ENCODE peak calls at places on chromosomes 12 and 14, in eight cellular contexts. F, P, Q, D, S, Z, K and G are unnamed samples.

GRCh38 chr12:102569803-102570202 is 89.4 kb upstream of the IGF1 start:
- DNase-seq in P (no peak), D (no peak), S (no peak), K (no peak), F (no peak), Q (no peak), Z (no peak), G (no peak)

GRCh38 chr12:62886796-62887195 is 48.2 kb downstream of the PPM1H start:
- DNase-seq in D (no peak), P (no peak), S (no peak), Z (no peak), K (no peak), F (no peak), Q (no peak), G (no peak)

GRCh38 chr12:82688035-82688501 is 1.4 kb downstream of the TMTC2 start:
- DNase-seq in D (no peak), S (no peak), K (no peak), F (peak), Z (no peak), Q (peak), P (peak), G (no peak)

GRCh38 chr14:81165188-81165587 is 55.6 kb downstream of the GTF2A1 start:
- DNase-seq in F (no peak), S (peak), P (no peak), Z (no peak), K (no peak), Q (peak), D (no peak), G (no peak)

GRCh38 chr14:94423465-94424056 is 29.0 kb downstream of the SERPINA11 start:
- DNase-seq in S (peak), D (peak), K (peak), Z (peak), F (peak), P (peak), Q (peak), G (no peak)

GRCh38 chr12:34394211-34395055 is 372.1 kb downstream of the ALG10 start:
- DNase-seq in K (peak), Q (no peak), F (no peak), S (no peak), D (peak), Z (peak), P (no peak), G (peak)

GRCh38 chr14:31208546-31209424 is 1.2 kb upstream of the HECTD1 start:
- DNase-seq in F (no peak), Q (no peak), K (no peak), S (no peak), D (no peak), P (no peak), Z (peak), G (no peak)

GRCh38 chr12:50751921-50752721 is 11.8 kb upstream of the ATF1 start:
- DNase-seq in P (no peak), D (no peak), K (no peak), Z (no peak), Q (no peak), S (peak), F (peak), G (no peak)

GRCh38 chr12:26771861-26772260 is 61.1 kb downstream of the ITPR2 start:
- DNase-seq in P (no peak), K (no peak), Q (no peak), D (no peak), S (no peak), F (no peak), Z (no peak), G (no peak)

GRCh38 chr12:13100610-13100881 is 2.9 kb downstream of the GSG1 start:
- DNase-seq in F (no peak), S (no peak), K (no peak), P (no peak), D (no peak), Z (no peak), Q (no peak), G (no peak)

GRCh38 chr12:103852498-103852992 is 11.5 kb upstream of the NT5DC3 start:
- DNase-seq in S (no peak), F (peak), P (peak), D (no peak), Z (no peak), K (no peak), Q (no peak), G (no peak)

GRCh38 chr12:32170437-32170998 is 63.9 kb downstream of the BICD1 start:
- DNase-seq in D (no peak), P (no peak), S (no peak), Q (no peak), F (no peak), K (no peak), Z (no peak), G (no peak)

GRCh38 chr12:103505371-103506236 is 9.8 kb upstream of the C12orf42 start:
- DNase-seq in K (no peak), D (no peak), Q (no peak), S (no peak), P (no peak), Z (no peak), F (peak), G (no peak)

GRCh38 chr14:91835197-91835919 is 32.0 kb downstream of the TC2N start:
- DNase-seq in S (peak), P (no peak), Z (peak), K (no peak), Q (no peak), F (peak), D (no peak), G (no peak)

GRCh38 chr12:131751335-131751734 is 40.4 kb downstream of the SFSWAP start:
- DNase-seq in S (no peak), P (no peak), Q (no peak), Z (no peak), F (no peak), D (no peak), K (no peak), G (no peak)

GRCh38 chr12:49784756-49785409 is 43.3 kb downstream of the NCKAP5L start:
- DNase-seq in K (no peak), Z (no peak), S (no peak), P (no peak), D (no peak), Q (no peak), F (no peak), G (no peak)

GRCh38 chr14:96986701-96987474 is 189.7 kb downstream of the VRK1 start:
- DNase-seq in S (no peak), K (no peak), P (no peak), F (no peak), D (no peak), Z (no peak), Q (no peak), G (no peak)

GRCh38 chr12:64083285-64084210 is 138.5 kb downstream of the KICS2 start:
- DNase-seq in F (peak), Z (peak), P (peak), Q (no peak), S (no peak), K (peak), D (peak), G (peak)

GRCh38 chr12:121537814-121538698 is 42.8 kb downstream of the KDM2B start:
- DNase-seq in F (no peak), Q (peak), S (peak), K (no peak), Z (peak), D (no peak), P (no peak), G (no peak)

GRCh38 chr14:23104591-23105347 is at the start of gene CIROP:
- DNase-seq in K (no peak), P (no peak), F (no peak), Q (no peak), Z (no peak), D (no peak), S (no peak), G (no peak)

GRCh38 chr12:75329918-75330826 is at the start of gene CAPS2:
- DNase-seq in D (peak), F (peak), K (peak), S (peak), Q (peak), Z (peak), P (peak), G (peak)

GRCh38 chr14:67837011-67837624 is 17.5 kb downstream of the RAD51B start:
- DNase-seq in K (no peak), P (peak), F (peak), Q (peak), S (peak), D (no peak), Z (peak), G (peak)

GRCh38 chr12:104303538-104304151 is at the start of gene EID3:
- DNase-seq in Z (peak), K (peak), F (peak), D (peak), P (peak), Q (peak), S (peak), G (peak)

GRCh38 chr14:70188608-70189540 is at the start of gene SLC8A3:
- DNase-seq in P (peak), S (peak), F (peak), Q (no peak), Z (no peak), D (no peak), K (no peak), G (no peak)

GRCh38 chr12:108838194-108839010 is 19.0 kb downstream of the SSH1 start:
- DNase-seq in Q (no peak), P (peak), F (peak), Z (peak), D (peak), K (peak), S (peak), G (peak)

GRCh38 chr12:2586159-2587035 is 208.4 kb upstream of the FKBP4 start:
- DNase-seq in P (no peak), Q (no peak), K (no peak), D (no peak), S (no peak), Z (no peak), F (no peak), G (no peak)

GRCh38 chr12:2581293-2582045 is 213.3 kb upstream of the FKBP4 start:
- DNase-seq in F (no peak), K (no peak), Z (no peak), D (no peak), Q (no peak), P (no peak), S (no peak), G (no peak)

GRCh38 chr12:2583642-2584041 is 211.1 kb upstream of the FKBP4 start:
- DNase-seq in P (no peak), K (no peak), D (no peak), Z (no peak), Q (no peak), S (no peak), F (no peak), G (no peak)

GRCh38 chr12:2580821-2581220 is 213.9 kb upstream of the FKBP4 start:
- DNase-seq in S (no peak), Q (no peak), P (peak), Z (no peak), D (no peak), F (no peak), K (no peak), G (no peak)

DNA sequence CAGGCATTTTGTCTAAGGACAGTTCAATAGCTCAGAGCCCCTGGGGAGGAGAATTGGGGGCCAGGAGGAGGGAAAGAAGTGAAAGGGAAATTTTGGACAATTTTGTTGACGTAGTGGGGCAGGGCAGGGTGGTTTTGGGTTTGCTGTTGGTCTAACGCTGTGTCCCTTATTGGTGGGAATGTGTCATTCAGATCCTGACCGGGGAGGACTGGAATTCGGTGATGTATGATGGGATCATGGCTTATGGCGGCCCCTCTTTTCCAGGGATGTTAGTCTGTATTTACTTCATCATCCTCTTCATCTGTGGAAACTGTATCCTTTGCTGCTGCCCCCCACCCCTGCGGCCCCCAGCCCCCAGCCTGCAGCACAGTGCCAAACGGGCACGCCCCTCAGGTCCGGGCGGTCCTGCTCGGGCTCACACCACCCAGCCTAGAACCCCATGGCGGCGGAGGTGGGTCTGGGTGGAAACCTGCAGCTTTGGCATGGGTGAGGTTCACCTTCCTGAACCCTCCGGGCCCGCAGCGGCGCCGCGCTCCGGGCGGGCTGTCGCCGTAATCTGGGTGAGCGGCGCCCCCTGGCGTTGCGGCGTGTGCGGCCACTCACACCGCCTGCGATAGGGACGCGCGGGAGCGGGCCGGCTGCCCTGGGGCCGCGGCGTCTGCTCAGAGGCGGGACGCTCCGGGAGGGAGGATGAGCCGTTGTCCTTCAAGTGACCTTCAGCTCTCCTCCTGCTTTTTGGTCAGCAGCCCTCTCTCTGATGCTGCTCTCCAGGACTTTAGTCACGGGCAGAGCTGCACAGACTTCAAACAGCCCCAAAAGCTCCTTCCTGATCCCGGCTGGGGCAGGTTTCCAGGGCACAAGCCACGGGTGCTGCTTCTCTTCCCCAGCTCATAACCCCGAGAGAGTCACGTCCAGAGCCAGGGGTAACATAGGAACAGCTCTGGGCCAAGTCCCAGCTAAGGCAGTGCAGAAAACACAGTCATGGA is 211.8 kb upstream of the FKBP4 start:
- DNase-seq in P (no peak), Z (peak), S (peak), F (peak), D (peak), Q (peak), K (peak), G (no peak)
- H3K4me3 ChIP-seq in P (no peak), Z (peak), S (no peak), F (no peak), D (no peak), Q (no peak), K (no peak), G (no peak)

GRCh38 chr14:102499401-102500189 is 10.0 kb downstream of the ANKRD9 start:
- DNase-seq in Z (no peak), D (no peak), F (no peak), K (peak), Q (no peak), S (no peak), P (no peak), G (no peak)
- H3K27ac ChIP-seq in Z (peak), D (peak), F (peak), K (peak), Q (no peak), S (peak), P (peak), G (peak)

DNA sequence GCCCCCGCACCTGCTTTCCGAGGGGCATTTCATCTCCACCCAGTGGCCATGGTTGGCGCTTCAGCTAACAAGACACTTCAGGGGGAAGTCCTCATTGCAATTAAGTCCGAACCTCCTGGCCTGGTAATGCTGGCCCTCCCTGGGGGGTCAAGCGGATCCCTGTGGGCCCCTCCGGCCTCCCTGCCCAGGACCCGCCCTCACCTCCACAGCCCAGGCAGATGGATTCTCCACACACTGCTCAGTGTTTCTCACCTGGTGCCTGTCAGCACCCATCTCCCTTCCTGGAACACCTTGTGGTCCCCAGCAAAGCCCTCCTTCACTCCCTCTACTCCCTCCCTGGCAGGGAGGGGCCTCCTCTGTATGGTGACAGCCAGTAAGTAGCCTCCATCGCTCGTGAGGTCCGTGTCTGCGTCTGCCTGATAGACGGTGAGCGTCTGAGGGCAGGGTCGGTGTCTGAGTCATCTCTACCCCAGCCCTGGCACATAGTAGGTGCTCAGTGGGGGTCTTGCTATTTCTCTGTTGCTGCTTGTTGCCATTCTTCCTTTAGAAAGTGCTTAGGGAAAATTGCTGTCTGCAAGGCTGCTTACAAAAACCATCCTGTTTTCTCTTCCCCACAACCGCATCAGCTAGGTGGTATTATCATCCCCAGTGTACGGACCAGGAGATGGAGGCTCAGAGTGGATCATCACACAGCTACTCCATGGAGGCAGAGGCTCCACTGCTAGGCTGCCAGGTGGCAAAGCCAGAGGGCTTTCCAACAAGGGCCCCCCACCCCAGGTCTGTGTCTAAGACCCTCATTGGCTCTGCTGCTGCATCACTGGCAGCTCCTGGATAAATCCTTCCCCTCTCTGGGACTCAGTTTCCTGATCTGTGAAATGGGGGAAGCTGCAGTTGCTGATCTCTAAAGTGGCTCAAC is 39.7 kb upstream of the EML1 start:
- DNase-seq in Z (no peak), S (no peak), F (no peak), K (no peak), Q (no peak), D (no peak), P (no peak), G (no peak)
- TF ChIP-seq CTCF in Z (no peak), S (no peak), F (no peak), K (no peak), Q (peak), D (no peak), P (peak), G (no peak)

DNA sequence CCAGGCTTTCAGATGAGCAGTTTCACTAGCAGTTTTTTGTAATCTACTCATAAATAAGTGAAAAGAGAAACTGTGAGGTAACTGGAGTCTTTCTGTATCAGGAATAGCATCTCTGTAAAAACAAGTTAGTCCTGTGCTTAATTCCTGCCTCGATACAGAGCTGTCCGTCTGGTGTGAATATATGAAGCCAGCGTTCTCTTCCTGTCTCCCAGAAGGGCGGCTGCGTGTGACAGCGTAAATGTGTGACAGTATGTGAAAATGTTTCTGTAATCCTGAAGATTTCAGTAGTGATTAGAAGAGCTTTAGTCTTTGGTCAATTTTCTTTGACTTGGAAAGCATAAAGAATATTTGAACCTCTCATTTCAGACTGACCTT is 150.3 kb downstream of the FBXL14 start:
- DNase-seq in S (no peak), P (no peak), K (no peak), F (no peak), Q (no peak), D (no peak), Z (no peak), G (no peak)
- H3K4me3 ChIP-seq in S (no peak), P (peak), K (no peak), F (peak), Q (no peak), D (no peak), Z (no peak), G (peak)